ENCODE peak calls at places on chromosomes 12 and 14, in six cellular contexts. One of them, this sample, is unnamed.

GRCh38 chr12:51937941-51938340 is 13.6 kb upstream of the ACVR1B start:
- DNase-seq in IMR-90: no peak
- DNase-seq in H9: no peak
- DNase-seq in mesenchymal stem cell: no peak
- DNase-seq in H1: no peak
- DNase-seq in trophoblast cell: no peak
- DNase-seq in this sample: no peak

GRCh38 chr12:3752741-3753486 is at the start of gene CRACR2A:
- DNase-seq in IMR-90: peak; percentile 31
- DNase-seq in H9: peak; percentile 90
- DNase-seq in mesenchymal stem cell: peak; percentile 62
- DNase-seq in H1: peak; percentile 41
- DNase-seq in trophoblast cell: no peak
- DNase-seq in this sample: peak; percentile 64

GRCh38 chr12:3885179-3886094 is 12.2 kb upstream of the PARP11 start:
- DNase-seq in IMR-90: peak; percentile 48
- DNase-seq in H9: no peak
- DNase-seq in mesenchymal stem cell: peak; percentile 66
- DNase-seq in H1: no peak
- DNase-seq in trophoblast cell: peak; percentile 4
- DNase-seq in this sample: peak; percentile 61

GRCh38 chr12:103501447-103501846 is 5.7 kb upstream of the C12orf42 start:
- DNase-seq in IMR-90: no peak
- DNase-seq in H9: no peak
- DNase-seq in mesenchymal stem cell: no peak
- DNase-seq in H1: no peak
- DNase-seq in trophoblast cell: no peak
- DNase-seq in this sample: no peak

GRCh38 chr12:6688543-6688999 is 604 bp downstream of the ZNF384 start:
- DNase-seq in IMR-90: peak; percentile 13
- DNase-seq in H9: no peak
- DNase-seq in mesenchymal stem cell: no peak
- DNase-seq in H1: peak; percentile 56
- DNase-seq in trophoblast cell: no peak
- DNase-seq in this sample: no peak

GRCh38 chr14:67607646-67608045 is 7.6 kb upstream of the PIGH start:
- DNase-seq in IMR-90: no peak
- DNase-seq in H9: no peak
- DNase-seq in mesenchymal stem cell: no peak
- DNase-seq in H1: no peak
- DNase-seq in trophoblast cell: no peak
- DNase-seq in this sample: no peak

GRCh38 chr12:5778823-5779222 is 166.2 kb downstream of the ANO2 start:
- DNase-seq in IMR-90: no peak
- DNase-seq in H9: no peak
- DNase-seq in mesenchymal stem cell: no peak
- DNase-seq in H1: no peak
- DNase-seq in trophoblast cell: no peak
- DNase-seq in this sample: no peak

GRCh38 chr14:66910306-66910705 is 278.9 kb upstream of the GARIN2 start:
- DNase-seq in IMR-90: peak; percentile 29
- DNase-seq in H9: no peak
- DNase-seq in mesenchymal stem cell: no peak
- DNase-seq in H1: no peak
- DNase-seq in trophoblast cell: no peak
- DNase-seq in this sample: no peak

GRCh38 chr12:90287585-90287984 is 578.9 kb upstream of the ATP2B1 start:
- DNase-seq in IMR-90: no peak
- DNase-seq in H9: no peak
- DNase-seq in mesenchymal stem cell: peak; percentile 6
- DNase-seq in H1: no peak
- DNase-seq in trophoblast cell: no peak
- DNase-seq in this sample: no peak

GRCh38 chr14:103528512-103529382 is at the start of gene TRMT61A:
- DNase-seq in IMR-90: peak; percentile 92
- DNase-seq in H9: peak; percentile 90
- DNase-seq in mesenchymal stem cell: peak; percentile 96
- DNase-seq in H1: no peak
- DNase-seq in trophoblast cell: peak; percentile 51
- DNase-seq in this sample: peak; percentile 75

GRCh38 chr12:65858831-65859230 is 34.5 kb downstream of the HMGA2 start:
- DNase-seq in IMR-90: peak; percentile 72
- DNase-seq in H9: no peak
- DNase-seq in mesenchymal stem cell: peak; percentile 71
- DNase-seq in H1: no peak
- DNase-seq in trophoblast cell: no peak
- DNase-seq in this sample: no peak

GRCh38 chr12:100987552-100988277 is 193.1 kb downstream of the ANO4 start:
- DNase-seq in IMR-90: peak; percentile 70
- DNase-seq in H9: peak; percentile 77
- DNase-seq in mesenchymal stem cell: peak; percentile 60
- DNase-seq in H1: no peak
- DNase-seq in trophoblast cell: peak; percentile 37
- DNase-seq in this sample: peak; percentile 31

GRCh38 chr12:125944446-125944845 is 879.2 kb downstream of the AACS start:
- DNase-seq in IMR-90: no peak
- DNase-seq in H9: no peak
- DNase-seq in mesenchymal stem cell: no peak
- DNase-seq in H1: no peak
- DNase-seq in trophoblast cell: no peak
- DNase-seq in this sample: no peak

GRCh38 chr14:64918216-64918615 is 4.0 kb downstream of the CHURC1 start:
- DNase-seq in IMR-90: no peak
- DNase-seq in H9: no peak
- DNase-seq in mesenchymal stem cell: no peak
- DNase-seq in H1: no peak
- DNase-seq in trophoblast cell: no peak
- DNase-seq in this sample: no peak

GRCh38 chr14:64915797-64916196 is 1.5 kb downstream of the CHURC1 start:
- DNase-seq in IMR-90: no peak
- DNase-seq in H9: no peak
- DNase-seq in mesenchymal stem cell: no peak
- DNase-seq in H1: no peak
- DNase-seq in trophoblast cell: no peak
- DNase-seq in this sample: no peak

GRCh38 chr14:64920465-64920864 is 6.2 kb downstream of the CHURC1 start:
- DNase-seq in IMR-90: no peak
- DNase-seq in H9: no peak
- DNase-seq in mesenchymal stem cell: no peak
- DNase-seq in H1: no peak
- DNase-seq in trophoblast cell: no peak
- DNase-seq in this sample: no peak

GRCh38 chr14:64919618-64920017 is 5.4 kb downstream of the CHURC1 start:
- DNase-seq in IMR-90: no peak
- DNase-seq in H9: no peak
- DNase-seq in mesenchymal stem cell: no peak
- DNase-seq in H1: no peak
- DNase-seq in trophoblast cell: no peak
- DNase-seq in this sample: no peak

DNA sequence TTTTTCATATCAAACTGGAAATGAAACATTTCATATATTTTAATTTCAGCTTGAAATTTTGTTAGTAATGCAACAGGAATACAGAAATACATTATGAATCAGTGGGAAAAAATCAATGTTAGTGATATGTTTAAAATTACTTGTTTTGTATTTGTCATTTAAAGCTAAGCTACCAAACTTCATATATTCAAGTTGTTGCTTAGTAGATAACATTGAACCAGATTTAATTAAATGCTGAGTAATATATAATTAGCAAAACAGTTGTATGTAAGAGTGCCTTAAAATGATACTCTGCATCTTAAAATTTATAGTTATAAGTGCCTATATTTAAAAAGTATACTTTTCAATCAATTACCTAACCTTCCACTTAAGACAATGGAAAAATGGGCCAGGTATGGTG is 5.0 kb downstream of the CHURC1 start:
- DNase-seq in IMR-90: no peak
- DNase-seq in H9: no peak
- DNase-seq in mesenchymal stem cell: no peak
- DNase-seq in H1: no peak
- DNase-seq in trophoblast cell: no peak
- DNase-seq in this sample: no peak
- H3K27ac ChIP-seq in IMR-90: no peak overlapping the region
- H3K27ac ChIP-seq in H9: no peak overlapping the region
- H3K27ac ChIP-seq in mesenchymal stem cell: no peak overlapping the region
- H3K27ac ChIP-seq in H1: no peak overlapping the region
- H3K27ac ChIP-seq in trophoblast cell: no peak overlapping the region
- H3K27ac ChIP-seq in this sample: no peak overlapping the region

DNA sequence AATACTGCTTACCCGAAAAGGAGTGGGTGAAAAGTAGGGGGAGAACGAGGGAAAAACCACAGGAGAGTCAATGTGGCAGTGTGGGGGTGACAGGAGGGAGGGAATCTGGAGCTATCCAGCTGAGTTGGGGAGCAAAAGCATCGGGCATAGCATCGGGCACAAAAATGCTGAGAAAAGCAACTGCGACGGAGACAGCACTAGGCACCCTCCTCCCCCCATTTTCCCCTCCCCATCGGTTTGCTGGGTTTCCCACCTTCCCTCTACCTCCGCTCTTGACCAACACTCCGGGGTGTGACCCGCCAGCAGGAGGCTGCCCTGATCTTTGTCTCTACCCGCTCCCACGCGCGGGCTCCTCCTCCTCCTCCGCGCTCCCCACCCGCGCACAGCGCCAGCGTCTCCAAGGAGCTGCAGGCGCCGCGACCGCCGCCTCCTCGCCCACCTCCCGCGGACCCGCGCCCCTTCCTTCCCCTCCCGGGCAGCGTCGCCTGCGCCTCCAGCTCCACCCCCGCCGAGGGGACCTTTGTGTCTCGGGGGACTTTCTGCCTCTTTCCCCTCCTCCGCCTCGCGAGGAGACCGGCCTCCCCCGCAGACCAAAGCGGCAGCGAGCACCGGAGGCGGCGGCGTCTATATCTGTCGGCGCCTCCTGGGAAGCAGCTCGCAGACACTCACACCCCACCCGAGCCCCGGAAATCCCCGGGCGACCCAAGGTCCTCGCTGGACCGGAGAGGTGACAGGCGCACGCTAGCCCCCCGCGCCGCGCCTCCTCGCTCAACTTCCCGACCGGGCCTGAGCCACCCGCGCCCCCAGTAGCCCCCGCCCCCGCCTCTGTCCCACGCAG is 939 bp downstream of the CDK17 start:
- DNase-seq in IMR-90: peak; percentile 72
- DNase-seq in H9: peak; percentile 52
- DNase-seq in mesenchymal stem cell: peak; percentile 77
- DNase-seq in H1: no peak
- DNase-seq in trophoblast cell: peak; percentile 54
- DNase-seq in this sample: peak; percentile 68
- H3K18ac ChIP-seq in IMR-90: peak overlapping the region; percentile 91
- H3K18ac ChIP-seq in H9: peak overlapping the region; percentile 8
- H3K18ac ChIP-seq in mesenchymal stem cell: peak overlapping the region; percentile 98
- H3K18ac ChIP-seq in H1: no peak overlapping the region
- H3K18ac ChIP-seq in trophoblast cell: peak overlapping the region; percentile 94
- H3K18ac ChIP-seq in this sample: peak overlapping the region; percentile 98

GRCh38 chr12:113010701-113011100 is 32.4 kb downstream of the OAS2 start:
- DNase-seq in IMR-90: no peak
- DNase-seq in H9: no peak
- DNase-seq in mesenchymal stem cell: no peak
- DNase-seq in H1: no peak
- DNase-seq in trophoblast cell: no peak
- DNase-seq in this sample: no peak
- H3K14ac ChIP-seq in IMR-90: no peak overlapping the region
- H3K14ac ChIP-seq in H9: no peak overlapping the region
- H3K14ac ChIP-seq in mesenchymal stem cell: no peak overlapping the region
- H3K14ac ChIP-seq in H1: no peak overlapping the region
- H3K14ac ChIP-seq in trophoblast cell: no peak overlapping the region
- H3K14ac ChIP-seq in this sample: no peak overlapping the region

GRCh38 chr12:26195641-26196423 is 459 bp downstream of the SSPN start:
- DNase-seq in IMR-90: peak; percentile 31
- DNase-seq in H9: peak; percentile 61
- DNase-seq in mesenchymal stem cell: peak; percentile 60
- DNase-seq in H1: no peak
- DNase-seq in trophoblast cell: peak; percentile 38
- DNase-seq in this sample: peak; percentile 31
- H3K27ac ChIP-seq in IMR-90: peak overlapping the region; percentile 72
- H3K27ac ChIP-seq in H9: no peak overlapping the region
- H3K27ac ChIP-seq in mesenchymal stem cell: peak overlapping the region; percentile 6
- H3K27ac ChIP-seq in H1: no peak overlapping the region
- H3K27ac ChIP-seq in trophoblast cell: no peak overlapping the region
- H3K27ac ChIP-seq in this sample: no peak overlapping the region

DNA sequence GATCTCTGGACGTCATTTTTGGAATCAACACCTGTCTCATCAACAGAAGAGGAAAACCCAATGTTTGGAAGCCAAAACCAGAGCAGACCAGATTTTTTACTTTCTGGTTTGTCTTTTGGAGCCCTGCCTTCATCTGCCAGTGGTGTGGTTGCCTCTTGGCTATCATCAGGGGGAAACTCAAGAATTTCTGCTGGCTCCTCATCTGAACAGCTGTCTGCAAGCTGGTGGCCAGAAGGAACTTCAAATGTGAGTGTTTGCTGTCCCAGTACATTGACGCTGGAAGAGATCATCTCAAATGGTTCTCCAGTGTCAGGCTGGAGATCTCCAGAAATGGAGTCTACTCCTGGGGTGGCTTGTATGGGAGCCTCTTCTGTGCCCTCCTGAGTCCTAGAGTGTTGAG is 13.8 kb downstream of the PLD4 start:
- DNase-seq in IMR-90: no peak
- DNase-seq in H9: no peak
- DNase-seq in mesenchymal stem cell: no peak
- DNase-seq in H1: no peak
- DNase-seq in trophoblast cell: no peak
- DNase-seq in this sample: no peak
- H3K18ac ChIP-seq in IMR-90: no peak overlapping the region
- H3K18ac ChIP-seq in H9: no peak overlapping the region
- H3K18ac ChIP-seq in mesenchymal stem cell: no peak overlapping the region
- H3K18ac ChIP-seq in H1: no peak overlapping the region
- H3K18ac ChIP-seq in trophoblast cell: no peak overlapping the region
- H3K18ac ChIP-seq in this sample: no peak overlapping the region

DNA sequence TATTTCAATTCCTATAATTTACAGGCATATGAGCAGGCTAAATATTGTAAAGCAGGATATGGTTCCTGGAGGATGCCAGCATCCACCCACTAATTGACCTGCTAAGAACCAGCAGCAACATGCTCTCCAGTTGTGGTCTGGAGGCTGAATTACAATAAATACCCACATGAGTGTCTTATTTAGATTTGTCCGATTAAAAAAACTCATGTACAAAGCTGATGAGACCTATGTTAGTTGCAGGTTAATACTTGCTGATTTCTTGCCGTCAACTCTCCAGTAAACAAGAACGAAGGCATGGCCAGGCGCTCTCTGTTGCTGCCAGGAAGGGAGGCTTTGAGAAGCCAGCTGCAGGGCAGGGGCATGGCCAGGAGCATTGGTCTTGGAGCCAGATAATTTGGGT is 169.3 kb upstream of the PRICKLE1 start:
- DNase-seq in IMR-90: no peak
- DNase-seq in H9: no peak
- DNase-seq in mesenchymal stem cell: no peak
- DNase-seq in H1: no peak
- DNase-seq in trophoblast cell: no peak
- DNase-seq in this sample: no peak
- H3K14ac ChIP-seq in IMR-90: no peak overlapping the region
- H3K14ac ChIP-seq in H9: no peak overlapping the region
- H3K14ac ChIP-seq in mesenchymal stem cell: no peak overlapping the region
- H3K14ac ChIP-seq in H1: no peak overlapping the region
- H3K14ac ChIP-seq in trophoblast cell: no peak overlapping the region
- H3K14ac ChIP-seq in this sample: no peak overlapping the region

This sample was measured in neuronal stem cell.